ENCODE peak calls at places on chromosome 12, in seven cellular contexts. F is HepG2, O is HCT116, V is SK-N-SH, E is GM12878, I is K562, U is H1. D is an unnamed sample.

GRCh38 chr12:4140607-4141301 is 132.8 kb upstream of the CCND2 start:
- DNase-seq in F (no peak), O (no peak), V (no peak), E (no peak), I (no peak), U (no peak), D (no peak)

GRCh38 chr12:52903855-52904508 is 894 bp downstream of the KRT8 start:
- DNase-seq in F (peak; percentile 87), O (no peak), V (peak; percentile 42), E (peak; percentile 30), I (peak; percentile 88), U (peak; percentile 74), D (peak; percentile 77)

GRCh38 chr12:93127107-93127560 is 198.0 kb upstream of the EEA1 start:
- DNase-seq in F (no peak), O (no peak), V (no peak), E (no peak), I (no peak), U (no peak), D (no peak)

GRCh38 chr12:10235761-10236631 is 23.3 kb downstream of the GABARAPL1 start:
- DNase-seq in F (peak; percentile 17), O (peak; percentile 31), V (peak; percentile 58), E (no peak), I (peak; percentile 45), U (peak; percentile 48), D (no peak)

GRCh38 chr12:6226002-6226700 is 26.0 kb downstream of the CD9 start:
- DNase-seq in F (peak; percentile 77), O (no peak), V (no peak), E (no peak), I (no peak), U (no peak), D (no peak)

GRCh38 chr12:93015970-93016751 is 87.1 kb upstream of the EEA1 start:
- DNase-seq in F (peak; percentile 97), O (no peak), V (no peak), E (no peak), I (no peak), U (no peak), D (no peak)

GRCh38 chr12:20212658-20213387 is 155.5 kb upstream of the PDE3A start:
- DNase-seq in F (no peak), O (peak; percentile 82), V (peak; percentile 61), E (no peak), I (no peak), U (peak; percentile 54), D (no peak)

GRCh38 chr12:116559330-116560080 is at the start of gene MAP1LC3B2:
- DNase-seq in F (peak; percentile 15), O (peak; percentile 36), V (no peak), E (peak; percentile 97), I (peak; percentile 87), U (peak; percentile 56), D (no peak)

GRCh38 chr12:54036620-54037359 is 3.9 kb downstream of the HOXC5 start:
- DNase-seq in F (no peak), O (no peak), V (no peak), E (no peak), I (no peak), U (no peak), D (peak; percentile 42)

GRCh38 chr12:12467701-12468218 is 94.9 kb downstream of the DUSP16 start:
- DNase-seq in F (no peak), O (no peak), V (no peak), E (no peak), I (no peak), U (no peak), D (no peak)

GRCh38 chr12:685388-685787 is 22.1 kb upstream of the NINJ2 start:
- DNase-seq in F (no peak), O (no peak), V (no peak), E (peak; percentile 88), I (no peak), U (no peak), D (no peak)

GRCh38 chr12:91355150-91356006 is 172.8 kb upstream of the DCN start:
- DNase-seq in F (peak; percentile 47), O (peak; percentile 69), V (peak; percentile 45), E (peak; percentile 3), I (peak; percentile 45), U (peak; percentile 58), D (peak; percentile 87)

GRCh38 chr12:104736307-104736706 is 221.8 kb downstream of the SLC41A2 start:
- DNase-seq in F (no peak), O (no peak), V (peak; percentile 55), E (no peak), I (no peak), U (no peak), D (no peak)

GRCh38 chr12:28242129-28242887 is 52.1 kb downstream of the CCDC91 start:
- DNase-seq in F (no peak), O (no peak), V (no peak), E (no peak), I (peak; percentile 27), U (no peak), D (no peak)

GRCh38 chr12:6700646-6701051 is at the start of gene PIANP:
- DNase-seq in F (no peak), O (no peak), V (peak; percentile 92), E (no peak), I (peak; percentile 59), U (peak; percentile 72), D (peak; percentile 23)

GRCh38 chr12:58487280-58488141 is 432.8 kb downstream of the LRIG3 start:
- DNase-seq in F (no peak), O (no peak), V (no peak), E (no peak), I (no peak), U (no peak), D (no peak)

GRCh38 chr12:74985293-74985985 is 224.2 kb downstream of the KCNC2 start:
- DNase-seq in F (no peak), O (no peak), V (no peak), E (no peak), I (no peak), U (no peak), D (no peak)

GRCh38 chr12:106226884-106227640 is 20.8 kb downstream of the CKAP4 start:
- DNase-seq in F (peak; percentile 55), O (peak; percentile 28), V (peak; percentile 79), E (no peak), I (peak; percentile 53), U (no peak), D (peak; percentile 78)

GRCh38 chr12:89160716-89161123 is 191.6 kb downstream of the DUSP6 start:
- DNase-seq in F (no peak), O (no peak), V (peak; percentile 14), E (no peak), I (no peak), U (no peak), D (no peak)

GRCh38 chr12:48084066-48084465 is 21.8 kb downstream of the SENP1 start:
- DNase-seq in F (no peak), O (no peak), V (peak; percentile 14), E (no peak), I (no peak), U (no peak), D (peak; percentile 26)

GRCh38 chr12:9731797-9732196 is 1.1 kb downstream of the CLECL1 start:
- DNase-seq in F (no peak), O (no peak), V (no peak), E (no peak), I (no peak), U (no peak), D (no peak)

GRCh38 chr12:42485823-42486222 is 103.7 kb downstream of the PRICKLE1 start:
- DNase-seq in F (no peak), O (no peak), V (no peak), E (no peak), I (no peak), U (peak; percentile 51), D (no peak)

DNA sequence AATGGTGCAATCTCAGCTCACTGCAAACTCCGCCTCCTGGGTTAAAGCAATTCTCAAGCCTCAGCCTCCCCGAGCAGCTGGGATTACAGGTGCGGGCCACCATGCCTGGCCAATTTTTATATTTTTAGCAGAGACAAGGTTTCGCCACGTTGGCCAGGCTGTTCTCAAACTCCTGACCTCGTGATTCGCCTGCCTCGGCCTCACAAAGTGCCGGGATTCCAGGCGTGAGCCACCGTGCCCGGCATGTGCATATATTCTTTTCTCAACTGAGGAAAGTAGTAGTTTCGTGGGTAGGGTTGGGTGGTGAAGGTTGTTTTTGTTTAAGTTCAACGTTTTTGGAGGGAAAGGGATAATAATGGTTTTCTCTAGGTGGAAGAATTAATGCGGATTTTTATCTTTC is 94.2 kb upstream of the CEP83 start:
- DNase-seq in F (no peak), O (no peak), V (no peak), E (no peak), I (no peak), U (no peak), D (no peak)
- TF ChIP-seq JUND in F (no peak), O (no peak), V (no peak), E (no peak), I (no peak), U (no peak), D (no peak)

DNA sequence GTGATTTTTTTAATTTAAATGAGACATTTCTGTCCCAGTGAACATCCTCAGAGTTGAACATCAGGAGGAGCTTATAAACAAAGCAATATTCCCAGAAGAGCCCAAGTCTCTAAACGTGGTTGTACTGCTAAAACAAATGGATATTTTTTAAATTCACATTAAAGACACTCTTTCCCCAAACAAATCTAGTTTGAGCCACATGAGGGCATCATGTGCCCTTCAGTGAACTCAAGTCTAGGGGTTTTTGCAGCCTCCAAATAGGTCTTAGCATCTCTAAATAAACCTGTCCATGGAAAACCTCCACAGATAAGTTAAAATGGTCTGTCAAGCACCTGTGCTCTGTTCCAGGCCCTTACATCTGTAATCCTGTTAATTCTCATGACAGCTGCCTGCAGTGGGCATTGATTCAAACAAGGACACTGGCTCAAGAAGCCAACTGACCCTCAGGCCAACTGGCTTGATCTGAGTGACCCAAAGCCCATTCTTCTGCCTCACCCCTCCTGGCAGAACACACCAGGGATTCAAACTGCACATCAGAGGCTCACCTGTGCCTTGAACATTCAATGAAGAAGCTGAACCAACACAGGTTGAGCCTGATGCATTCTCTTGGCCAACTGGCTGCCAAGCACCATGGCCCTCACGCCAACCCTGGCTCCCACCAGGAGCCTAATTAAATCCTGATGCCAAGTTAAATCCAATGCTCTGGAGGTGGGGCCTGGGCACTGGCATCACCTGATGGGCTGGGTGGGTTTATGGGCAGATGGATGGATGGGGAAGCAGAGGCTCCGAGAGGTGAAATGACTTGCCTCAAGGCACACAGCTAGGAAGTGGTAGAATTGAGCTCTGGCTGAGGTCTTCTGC is 8.6 kb downstream of the ISCU start:
- DNase-seq in F (peak; percentile 12), O (peak; percentile 28), V (no peak), E (no peak), I (no peak), U (peak; percentile 41), D (peak; percentile 49)
- TF ChIP-seq JUND in F (no peak), O (no peak), V (no peak), E (no peak), I (no peak), U (no peak), D (no peak)

DNA sequence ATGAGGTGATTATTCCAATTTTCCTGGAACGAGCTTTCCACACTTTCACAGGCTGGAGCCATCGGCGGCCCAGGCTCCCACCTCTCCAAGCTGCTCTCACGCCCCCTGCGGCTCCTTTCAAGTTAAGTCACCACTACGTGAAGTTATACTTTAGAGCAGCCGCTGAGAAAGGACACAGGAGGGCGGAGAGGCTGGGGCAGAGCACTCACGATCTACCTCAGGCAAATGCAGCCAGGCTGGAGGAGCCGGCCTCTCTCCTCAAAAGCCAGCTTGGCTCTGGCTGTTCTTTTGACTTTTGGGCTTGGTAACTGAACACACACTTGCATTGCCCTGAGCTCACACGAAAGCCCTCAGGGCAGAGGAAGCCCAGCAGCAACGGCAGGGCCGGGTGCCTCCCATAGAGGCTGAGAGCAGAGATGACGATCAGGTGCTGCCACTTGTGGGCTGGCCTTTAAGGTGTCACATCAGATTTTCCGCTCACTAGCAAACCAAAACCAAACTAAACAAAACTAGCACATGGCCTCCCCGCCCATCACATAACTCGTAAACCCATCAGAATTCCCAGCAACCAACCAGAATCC is 75.2 kb downstream of the PITPNM2 start:
- DNase-seq in F (peak; percentile 78), O (no peak), V (no peak), E (no peak), I (peak; percentile 58), U (peak; percentile 63), D (peak; percentile 84)
- TF ChIP-seq JUND in F (no peak), O (no peak), V (no peak), E (no peak), I (no peak), U (no peak), D (no peak)

GRCh38 chr12:34406996-34407300 is 384.7 kb downstream of the ALG10 start:
- DNase-seq in F (no peak), O (no peak), V (no peak), E (no peak), I (no peak), U (no peak), D (no peak)
- TF ChIP-seq JUND in F (no peak), O (no peak), V (no peak), E (no peak), I (no peak), U (no peak), D (no peak)